ENCODE peak calls at places on chromosomes 7 and 10, in six cellular contexts. One of them, this sample, is unnamed.

GRCh38 chr10:86400705-86401587 is 34.4 kb upstream of the GRID1 start:
- DNase-seq in stimulated activated naive B cell treated with anti-CD40 and anti-IgM and Interleukin-4, amounts not matched to agents 10 μg/mL and 1 μg/mL and 100 μg/mL, for 72 hours: peak; percentile 63
- DNase-seq in GM12892: no peak
- DNase-seq in kidney glomerular epithelial cell: no peak
- DNase-seq in Caco-2: peak; percentile 49
- DNase-seq in GM23248: peak; percentile 72
- DNase-seq in this sample: no peak

GRCh38 chr7:31443457-31443856 is 70.4 kb upstream of the ITPRID1 start:
- DNase-seq in kidney glomerular epithelial cell: peak; percentile 39
- DNase-seq in GM23248: peak; percentile 72
- DNase-seq in GM12892: no peak
- DNase-seq in stimulated activated naive B cell treated with anti-CD40 and anti-IgM and Interleukin-4, amounts not matched to agents 10 μg/mL and 1 μg/mL and 100 μg/mL, for 72 hours: no peak
- DNase-seq in Caco-2: peak; percentile 32
- DNase-seq in this sample: peak; percentile 52

GRCh38 chr10:12067336-12067735 is 1.4 kb upstream of the DHTKD1 start:
- DNase-seq in kidney glomerular epithelial cell: peak; percentile 91
- DNase-seq in GM23248: peak; percentile 88
- DNase-seq in Caco-2: no peak
- DNase-seq in GM12892: no peak
- DNase-seq in stimulated activated naive B cell treated with anti-CD40 and anti-IgM and Interleukin-4, amounts not matched to agents 10 μg/mL and 1 μg/mL and 100 μg/mL, for 72 hours: no peak
- DNase-seq in this sample: no peak

GRCh38 chr10:132688580-132689420 is 97.1 kb downstream of the NKX6-2 start:
- DNase-seq in GM23248: no peak
- DNase-seq in Caco-2: no peak
- DNase-seq in GM12892: no peak
- DNase-seq in stimulated activated naive B cell treated with anti-CD40 and anti-IgM and Interleukin-4, amounts not matched to agents 10 μg/mL and 1 μg/mL and 100 μg/mL, for 72 hours: no peak
- DNase-seq in kidney glomerular epithelial cell: no peak
- DNase-seq in this sample: no peak

GRCh38 chr7:112452102-112452888 is 2.0 kb downstream of the IFRD1 start:
- DNase-seq in GM12892: peak; percentile 11
- DNase-seq in stimulated activated naive B cell treated with anti-CD40 and anti-IgM and Interleukin-4, amounts not matched to agents 10 μg/mL and 1 μg/mL and 100 μg/mL, for 72 hours: no peak
- DNase-seq in GM23248: peak; percentile 89
- DNase-seq in Caco-2: peak; percentile 29
- DNase-seq in kidney glomerular epithelial cell: peak; percentile 45
- DNase-seq in this sample: no peak

GRCh38 chr7:42981595-42981994 is 49.4 kb downstream of the MRPL32 start:
- DNase-seq in GM23248: no peak
- DNase-seq in Caco-2: no peak
- DNase-seq in stimulated activated naive B cell treated with anti-CD40 and anti-IgM and Interleukin-4, amounts not matched to agents 10 μg/mL and 1 μg/mL and 100 μg/mL, for 72 hours: no peak
- DNase-seq in GM12892: no peak
- DNase-seq in kidney glomerular epithelial cell: no peak
- DNase-seq in this sample: no peak

GRCh38 chr7:27235387-27236052 is 7.1 kb upstream of the EVX1 start:
- DNase-seq in GM12892: no peak
- DNase-seq in GM23248: peak; percentile 59
- DNase-seq in kidney glomerular epithelial cell: no peak
- DNase-seq in stimulated activated naive B cell treated with anti-CD40 and anti-IgM and Interleukin-4, amounts not matched to agents 10 μg/mL and 1 μg/mL and 100 μg/mL, for 72 hours: no peak
- DNase-seq in Caco-2: peak; percentile 86
- DNase-seq in this sample: peak; percentile 70

GRCh38 chr10:66748217-66748616 is 177.6 kb upstream of the LRRTM3 start:
- DNase-seq in GM23248: no peak
- DNase-seq in stimulated activated naive B cell treated with anti-CD40 and anti-IgM and Interleukin-4, amounts not matched to agents 10 μg/mL and 1 μg/mL and 100 μg/mL, for 72 hours: no peak
- DNase-seq in kidney glomerular epithelial cell: no peak
- DNase-seq in GM12892: no peak
- DNase-seq in Caco-2: no peak
- DNase-seq in this sample: no peak

GRCh38 chr7:39510738-39511372 is 55.3 kb upstream of the YAE1 start:
- DNase-seq in GM12892: no peak
- DNase-seq in kidney glomerular epithelial cell: no peak
- DNase-seq in Caco-2: no peak
- DNase-seq in GM23248: peak; percentile 34
- DNase-seq in stimulated activated naive B cell treated with anti-CD40 and anti-IgM and Interleukin-4, amounts not matched to agents 10 μg/mL and 1 μg/mL and 100 μg/mL, for 72 hours: no peak
- DNase-seq in this sample: no peak

GRCh38 chr10:126017961-126018560 is 121.7 kb downstream of the FANK1 start:
- DNase-seq in GM12892: no peak
- DNase-seq in kidney glomerular epithelial cell: peak; percentile 94
- DNase-seq in Caco-2: no peak
- DNase-seq in GM23248: peak; percentile 22
- DNase-seq in stimulated activated naive B cell treated with anti-CD40 and anti-IgM and Interleukin-4, amounts not matched to agents 10 μg/mL and 1 μg/mL and 100 μg/mL, for 72 hours: no peak
- DNase-seq in this sample: no peak

GRCh38 chr10:19097151-19097550 is 48.5 kb downstream of the MALRD1 start:
- DNase-seq in Caco-2: no peak
- DNase-seq in kidney glomerular epithelial cell: no peak
- DNase-seq in GM23248: no peak
- DNase-seq in GM12892: no peak
- DNase-seq in stimulated activated naive B cell treated with anti-CD40 and anti-IgM and Interleukin-4, amounts not matched to agents 10 μg/mL and 1 μg/mL and 100 μg/mL, for 72 hours: no peak
- DNase-seq in this sample: no peak

GRCh38 chr7:2386964-2387669 is 16.3 kb upstream of the CHST12 start:
- DNase-seq in Caco-2: no peak
- DNase-seq in kidney glomerular epithelial cell: no peak
- DNase-seq in stimulated activated naive B cell treated with anti-CD40 and anti-IgM and Interleukin-4, amounts not matched to agents 10 μg/mL and 1 μg/mL and 100 μg/mL, for 72 hours: no peak
- DNase-seq in GM12892: no peak
- DNase-seq in GM23248: no peak
- DNase-seq in this sample: no peak

GRCh38 chr7:139687206-139687954 is 90.4 kb downstream of the HIPK2 start:
- DNase-seq in kidney glomerular epithelial cell: no peak
- DNase-seq in stimulated activated naive B cell treated with anti-CD40 and anti-IgM and Interleukin-4, amounts not matched to agents 10 μg/mL and 1 μg/mL and 100 μg/mL, for 72 hours: no peak
- DNase-seq in GM23248: peak; percentile 45
- DNase-seq in GM12892: no peak
- DNase-seq in Caco-2: no peak
- DNase-seq in this sample: no peak

GRCh38 chr7:36911788-36912187 is 187.5 kb upstream of the AOAH start:
- DNase-seq in Caco-2: no peak
- DNase-seq in stimulated activated naive B cell treated with anti-CD40 and anti-IgM and Interleukin-4, amounts not matched to agents 10 μg/mL and 1 μg/mL and 100 μg/mL, for 72 hours: no peak
- DNase-seq in GM12892: no peak
- DNase-seq in kidney glomerular epithelial cell: no peak
- DNase-seq in GM23248: no peak
- DNase-seq in this sample: no peak

GRCh38 chr7:108193593-108194498 is 63.7 kb upstream of the LAMB4 start:
- DNase-seq in Caco-2: no peak
- DNase-seq in stimulated activated naive B cell treated with anti-CD40 and anti-IgM and Interleukin-4, amounts not matched to agents 10 μg/mL and 1 μg/mL and 100 μg/mL, for 72 hours: no peak
- DNase-seq in kidney glomerular epithelial cell: no peak
- DNase-seq in GM23248: no peak
- DNase-seq in GM12892: no peak
- DNase-seq in this sample: peak; percentile 49

GRCh38 chr10:7372504-7372903 is 38.3 kb downstream of the SFMBT2 start:
- DNase-seq in stimulated activated naive B cell treated with anti-CD40 and anti-IgM and Interleukin-4, amounts not matched to agents 10 μg/mL and 1 μg/mL and 100 μg/mL, for 72 hours: no peak
- DNase-seq in GM12892: no peak
- DNase-seq in Caco-2: no peak
- DNase-seq in kidney glomerular epithelial cell: no peak
- DNase-seq in GM23248: no peak
- DNase-seq in this sample: no peak

GRCh38 chr10:13099144-13099665 is 758 bp upstream of the OPTN start:
- DNase-seq in kidney glomerular epithelial cell: peak; percentile 93
- DNase-seq in stimulated activated naive B cell treated with anti-CD40 and anti-IgM and Interleukin-4, amounts not matched to agents 10 μg/mL and 1 μg/mL and 100 μg/mL, for 72 hours: peak; percentile 30
- DNase-seq in GM12892: peak; percentile 46
- DNase-seq in Caco-2: peak; percentile 76
- DNase-seq in GM23248: peak; percentile 81
- DNase-seq in this sample: peak; percentile 73